ENCODE peak calls at places on chromosome 6, in nine cellular contexts. O, F, P, R, C, Y, U, Z and X are unnamed samples.

GRCh38 chr6:119467478-119468081 is 118.0 kb upstream of the MAN1A1 start:
- DNase-seq in O (peak; percentile 74), F (no peak), P (no peak), R (no peak), C (no peak), Y (no peak), U (no peak), Z (peak; percentile 45), X (no peak)

GRCh38 chr6:79076160-79076559 is 1.9 kb downstream of the PHIP start:
- DNase-seq in O (peak; percentile 28), F (no peak), P (no peak), R (no peak), C (no peak), Y (no peak), U (no peak), Z (peak; percentile 14), X (no peak)

GRCh38 chr6:50699086-50699886 is 14.0 kb upstream of the TFAP2D start:
- DNase-seq in O (peak; percentile 48), F (no peak), P (no peak), R (no peak), C (peak; percentile 51), Y (no peak), U (no peak), Z (no peak), X (no peak)

GRCh38 chr6:22756365-22756764 is 187.0 kb downstream of the HDGFL1 start:
- DNase-seq in O (peak; percentile 52), F (peak; percentile 43), P (no peak), R (no peak), C (no peak), Y (no peak), U (peak; percentile 47), Z (peak; percentile 83), X (no peak)

GRCh38 chr6:25629202-25629584 is 22.8 kb upstream of the SCGN start:
- DNase-seq in O (no peak), F (no peak), P (no peak), R (no peak), C (peak; percentile 80), Y (peak; percentile 80), U (no peak), Z (no peak), X (no peak)

GRCh38 chr6:2918936-2919335 is 15.8 kb upstream of the SERPINB9 start:
- DNase-seq in O (no peak), F (no peak), P (no peak), R (no peak), C (no peak), Y (no peak), U (no peak), Z (no peak), X (no peak)

GRCh38 chr6:10082385-10082784 is 332.5 kb downstream of the TFAP2A start:
- DNase-seq in O (no peak), F (no peak), P (no peak), R (no peak), C (no peak), Y (no peak), U (no peak), Z (no peak), X (no peak)

GRCh38 chr6:113697642-113698410 is 159.3 kb upstream of the MARCKS start:
- DNase-seq in O (peak; percentile 96), F (peak; percentile 63), P (no peak), R (no peak), C (no peak), Y (no peak), U (peak; percentile 87), Z (peak; percentile 89), X (no peak)

GRCh38 chr6:109701201-109701600 is 10.1 kb downstream of the FIG4 start:
- DNase-seq in O (no peak), F (no peak), P (no peak), R (no peak), C (no peak), Y (no peak), U (no peak), Z (no peak), X (no peak)

GRCh38 chr6:38527371-38527770 is 112.4 kb downstream of the BTBD9 start:
- DNase-seq in O (no peak), F (no peak), P (no peak), R (no peak), C (no peak), Y (no peak), U (no peak), Z (no peak), X (no peak)

GRCh38 chr6:53333439-53334408 is 15.0 kb downstream of the ELOVL5 start:
- DNase-seq in O (no peak), F (no peak), P (no peak), R (no peak), C (no peak), Y (no peak), U (no peak), Z (no peak), X (no peak)

GRCh38 chr6:168102093-168102985 is 23.3 kb upstream of the FRMD1 start:
- DNase-seq in O (no peak), F (no peak), P (no peak), R (no peak), C (no peak), Y (no peak), U (no peak), Z (no peak), X (no peak)

GRCh38 chr6:33091957-33092356 is 16.2 kb downstream of the HLA-DPB1 start:
- DNase-seq in O (no peak), F (no peak), P (peak; percentile 8), R (no peak), C (peak; percentile 44), Y (no peak), U (no peak), Z (no peak), X (peak; percentile 51)
- TF ChIP-seq CTCF in O (peak; percentile 37), F (peak; percentile 59), P (peak; percentile 78), R (peak; percentile 47), C (peak; percentile 61), Y (no peak), U (peak; percentile 23), Z (peak; percentile 26), X (peak; percentile 37)

DNA sequence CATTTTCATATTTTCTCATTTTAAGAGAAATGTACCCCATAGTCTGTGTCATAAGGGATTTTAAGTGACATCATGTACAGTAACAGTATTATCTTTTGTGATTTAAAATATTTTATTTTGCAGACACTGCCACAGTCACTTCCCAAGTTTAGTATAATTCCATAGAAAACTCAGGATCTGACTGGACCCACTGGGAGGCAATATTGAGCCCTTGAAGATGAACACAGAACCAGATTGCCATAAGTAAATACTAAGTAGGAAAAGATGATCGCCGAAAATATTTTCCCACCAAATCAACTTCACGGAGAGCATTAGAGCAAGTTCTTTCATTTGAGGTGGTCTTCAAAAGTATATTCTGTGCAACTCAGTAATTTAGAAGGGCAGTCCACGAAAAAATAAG is 17.6 kb upstream of the PKHD1 start:
- DNase-seq in O (no peak), F (no peak), P (no peak), R (no peak), C (no peak), Y (no peak), U (no peak), Z (no peak), X (no peak)
- TF ChIP-seq CTCF in O (no peak), F (peak; percentile 61), P (no peak), R (no peak), C (peak; percentile 9), Y (no peak), U (no peak), Z (no peak), X (no peak)

GRCh38 chr6:46687619-46688097 is at the start of gene TDRD6:
- DNase-seq in O (no peak), F (no peak), P (no peak), R (no peak), C (no peak), Y (no peak), U (no peak), Z (no peak), X (no peak)

GRCh38 chr6:46688966-46689335 is 1.3 kb downstream of the TDRD6 start:
- DNase-seq in O (no peak), F (no peak), P (no peak), R (no peak), C (no peak), Y (no peak), U (no peak), Z (no peak), X (no peak)

GRCh38 chr6:46688117-46688965 is 656 bp downstream of the TDRD6 start:
- DNase-seq in O (no peak), F (no peak), P (no peak), R (no peak), C (no peak), Y (no peak), U (no peak), Z (no peak), X (no peak)

GRCh38 chr6:46689657-46690056 is 2.0 kb downstream of the TDRD6 start:
- DNase-seq in O (no peak), F (no peak), P (no peak), R (no peak), C (no peak), Y (no peak), U (no peak), Z (no peak), X (no peak)

DNA sequence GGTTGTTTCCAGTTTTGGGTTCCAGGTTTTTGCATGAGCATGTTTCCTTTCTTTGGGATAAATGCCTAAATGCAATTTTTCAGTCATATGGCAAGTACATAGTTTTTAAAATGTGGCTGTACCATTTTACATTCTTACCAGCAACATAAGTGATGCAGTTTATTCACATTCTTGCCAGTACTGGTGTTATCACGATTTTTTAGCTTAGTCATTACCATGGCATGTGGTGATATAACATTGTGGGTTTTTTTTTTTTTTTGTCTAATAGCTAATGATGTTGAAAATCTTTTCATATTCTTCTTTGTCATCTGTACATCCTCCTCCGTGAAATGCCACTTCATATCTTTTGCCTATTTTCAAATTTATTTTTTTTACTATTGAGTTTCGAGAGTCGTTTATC is 2.9 kb upstream of the TDRD6 start:
- DNase-seq in O (peak; percentile 65), F (no peak), P (no peak), R (no peak), C (no peak), Y (no peak), U (no peak), Z (peak; percentile 55), X (no peak)
- TF ChIP-seq CTCF in O (no peak), F (no peak), P (no peak), R (no peak), C (no peak), Y (no peak), U (no peak), Z (no peak), X (no peak)

GRCh38 chr6:28767691-28768090 is 156.1 kb downstream of the TRIM27 start:
- DNase-seq in O (no peak), F (no peak), P (no peak), R (no peak), C (no peak), Y (no peak), U (no peak), Z (no peak), X (no peak)

GRCh38 chr6:28771401-28772267 is 152.2 kb downstream of the TRIM27 start:
- DNase-seq in O (no peak), F (no peak), P (no peak), R (no peak), C (peak; percentile 43), Y (peak; percentile 62), U (no peak), Z (no peak), X (peak; percentile 78)

GRCh38 chr6:28768187-28768913 is 155.4 kb downstream of the TRIM27 start:
- DNase-seq in O (no peak), F (no peak), P (no peak), R (no peak), C (no peak), Y (no peak), U (no peak), Z (no peak), X (no peak)

GRCh38 chr6:28770732-28771131 is 153.1 kb downstream of the TRIM27 start:
- DNase-seq in O (no peak), F (no peak), P (no peak), R (no peak), C (no peak), Y (no peak), U (no peak), Z (no peak), X (no peak)

GRCh38 chr6:28769626-28770402 is 154.0 kb downstream of the TRIM27 start:
- DNase-seq in O (peak; percentile 14), F (peak; percentile 38), P (no peak), R (no peak), C (peak; percentile 59), Y (no peak), U (peak; percentile 7), Z (peak; percentile 69), X (peak; percentile 61)
- TF ChIP-seq CTCF in O (no peak), F (peak; percentile 48), P (peak; percentile 53), R (peak; percentile 52), C (peak; percentile 45), Y (no peak), U (no peak), Z (peak; percentile 6), X (no peak)